ENCODE peak calls at places on chromosomes 5 and 9, in nine cellular contexts. J is stomach, R is A549, H is hepatocyte, S is fibroblast of pulmonary artery, P is mesenchymal stem cell, Z is left ventricle myocardium inferior, E is AG04450, O is A673. G is an unnamed sample.

GRCh38 chr5:32231241-32231640 is 57.1 kb upstream of the GOLPH3 start:
- DNase-seq in J (no peak), R (no peak), Z (no peak), P (no peak), O (no peak), H (no peak), S (no peak), E (no peak), G (no peak)

GRCh38 chr9:21585756-21586752 is 103.9 kb upstream of the IFNE start:
- DNase-seq in Z (no peak), E (no peak), S (peak), P (peak), J (no peak), O (no peak), R (peak), H (no peak), G (peak)

GRCh38 chr5:134975078-134975715 is 7.5 kb downstream of the CATSPER3 start:
- DNase-seq in E (no peak), J (no peak), H (no peak), O (no peak), S (peak), Z (no peak), P (peak), R (peak), G (peak)

GRCh38 chr9:94812343-94812742 is 85.8 kb downstream of the AOPEP start:
- DNase-seq in S (peak), J (no peak), O (no peak), P (peak), R (peak), H (no peak), Z (no peak), E (no peak), G (no peak)

GRCh38 chr9:19924090-19924489 is 135.3 kb upstream of the SLC24A2 start:
- DNase-seq in S (peak), O (no peak), R (no peak), Z (no peak), J (no peak), P (peak), H (no peak), E (no peak), G (no peak)

GRCh38 chr5:59873113-59873512 is 20.4 kb downstream of the PDE4D start:
- DNase-seq in H (no peak), P (peak), J (no peak), E (peak), O (no peak), S (peak), R (peak), Z (no peak), G (peak)

GRCh38 chr9:128160603-128160987 is 530 bp downstream of the BBLN start:
- DNase-seq in J (no peak), O (peak), Z (no peak), H (peak), S (no peak), R (no peak), P (peak), E (no peak), G (no peak)

GRCh38 chr9:114538241-114538640 is 33.0 kb upstream of the WHRN start:
- DNase-seq in O (peak), J (peak), P (no peak), H (peak), Z (no peak), R (peak), S (no peak), E (no peak), G (no peak)

GRCh38 chr9:89426389-89426961 is 71.4 kb downstream of the SEMA4D start:
- DNase-seq in O (no peak), S (no peak), Z (no peak), R (no peak), E (no peak), H (no peak), J (no peak), P (no peak), G (no peak)

GRCh38 chr9:98189412-98189811 is 3.0 kb downstream of the CORO2A start:
- DNase-seq in J (no peak), O (no peak), Z (no peak), H (no peak), R (no peak), E (no peak), S (no peak), P (no peak), G (no peak)

GRCh38 chr5:149040421-149040820 is 22.4 kb downstream of the SH3TC2 start:
- DNase-seq in P (no peak), Z (no peak), E (no peak), J (no peak), R (no peak), S (peak), O (no peak), H (no peak), G (no peak)

GRCh38 chr5:154757647-154758406 is 2.6 kb downstream of the LARP1 start:
- DNase-seq in H (no peak), S (no peak), E (no peak), P (peak), Z (no peak), R (peak), O (no peak), J (no peak), G (no peak)

GRCh38 chr5:112005533-112005926 is 248.5 kb upstream of the NREP start:
- DNase-seq in P (peak), S (no peak), Z (no peak), E (no peak), J (no peak), O (no peak), H (no peak), R (no peak), G (peak)

GRCh38 chr9:80796662-80797426 is 892.5 kb downstream of the TLE1 start:
- DNase-seq in P (peak), Z (no peak), J (no peak), E (no peak), H (peak), R (no peak), S (no peak), O (no peak), G (peak)

GRCh38 chr9:99819123-99819483 is 2.6 kb upstream of the NR4A3 start:
- DNase-seq in E (peak), J (no peak), H (no peak), Z (no peak), S (no peak), P (no peak), O (no peak), R (no peak), G (no peak)

GRCh38 chr5:80753712-80754111 is 98.9 kb upstream of the DHFR start:
- DNase-seq in R (no peak), S (no peak), O (no peak), E (no peak), P (no peak), J (no peak), H (no peak), Z (no peak), G (no peak)

GRCh38 chr5:80756292-80756691 is 101.5 kb upstream of the DHFR start:
- DNase-seq in J (no peak), S (no peak), H (no peak), P (no peak), Z (no peak), O (no peak), R (no peak), E (no peak), G (no peak)

GRCh38 chr5:80754900-80755299 is 100.1 kb upstream of the DHFR start:
- DNase-seq in Z (no peak), S (no peak), P (peak), O (no peak), J (no peak), E (no peak), R (no peak), H (no peak), G (peak)

GRCh38 chr5:80757290-80757689 is 102.5 kb upstream of the DHFR start:
- DNase-seq in Z (no peak), S (no peak), J (no peak), R (no peak), P (no peak), E (no peak), O (no peak), H (no peak), G (no peak)

DNA sequence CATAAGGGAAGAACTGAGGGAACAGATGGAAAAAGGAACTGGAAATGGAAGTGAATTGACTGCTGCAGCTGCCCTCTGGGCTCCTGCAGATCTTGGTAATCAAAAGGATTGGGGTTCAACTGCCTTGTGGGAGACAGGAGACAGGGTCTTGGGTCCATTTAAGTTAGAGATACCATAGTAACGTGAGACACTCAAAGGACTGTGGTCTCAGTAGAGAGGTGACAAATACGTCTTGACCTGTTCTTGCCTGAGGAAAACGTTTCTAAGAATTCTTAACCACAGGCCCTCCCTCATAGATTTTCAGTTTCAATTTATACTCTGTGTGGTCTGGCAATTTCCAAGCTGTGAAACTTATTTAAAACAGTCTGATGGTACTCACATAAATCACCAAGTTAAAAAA is 100.9 kb upstream of the DHFR start:
- DNase-seq in P (no peak), S (no peak), O (no peak), H (no peak), E (no peak), Z (no peak), J (no peak), R (no peak), G (no peak)
- H3K4me3 ChIP-seq in P (no peak), S (no peak), O (no peak), H (no peak), E (no peak), Z (no peak), J (no peak), R (no peak), G (no peak)

DNA sequence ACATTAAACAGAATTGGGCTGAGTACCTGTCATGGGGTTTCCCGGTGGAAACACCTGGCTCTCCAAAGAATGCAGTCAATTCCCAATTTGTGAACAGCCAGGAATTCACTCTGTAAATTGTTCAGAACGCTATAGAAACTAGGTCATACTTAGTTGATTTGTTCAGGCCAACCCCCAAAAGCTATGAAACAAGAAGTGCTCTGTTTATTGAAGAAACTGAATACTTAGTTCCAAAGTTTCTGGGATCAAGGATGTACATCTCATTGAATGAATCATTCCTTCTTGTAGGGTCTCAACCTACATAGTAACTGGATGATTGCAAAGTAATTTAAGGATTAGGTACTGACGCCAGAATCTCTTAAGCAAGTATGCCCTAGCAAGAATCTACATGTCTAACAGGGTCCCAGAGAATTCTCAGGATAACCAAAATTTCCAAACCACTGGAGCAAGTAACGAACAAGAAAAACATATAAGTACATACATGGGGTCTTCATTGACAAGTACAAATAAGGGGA is 659 bp upstream of the TUSC1 start:
- DNase-seq in P (no peak), Z (no peak), R (no peak), E (no peak), O (no peak), S (no peak), H (no peak), J (no peak), G (peak)
- H3K4me3 ChIP-seq in P (no peak), Z (peak), R (peak), E (peak), O (no peak), S (peak), H (no peak), J (peak), G (peak)

DNA sequence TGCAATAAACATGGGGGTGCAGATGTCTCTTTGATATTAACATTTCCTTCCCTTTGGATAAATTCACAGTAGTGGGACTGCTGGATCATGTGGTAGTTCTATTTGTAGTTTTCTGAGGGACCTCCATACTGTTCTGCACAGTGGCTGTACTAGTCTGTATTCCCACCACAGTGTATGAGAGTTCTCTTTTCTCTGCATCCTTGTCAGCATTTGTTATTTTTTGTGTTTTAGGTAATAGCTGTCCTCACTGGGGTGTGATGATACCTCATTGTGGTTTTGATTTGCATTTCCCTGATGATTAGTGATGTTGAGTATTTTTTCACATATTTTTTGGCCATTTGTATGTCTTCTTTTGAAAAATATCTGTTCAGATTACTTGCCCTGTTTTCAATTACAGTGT is 562.5 kb downstream of the CSNK1G3 start:
- DNase-seq in E (no peak), Z (no peak), R (no peak), O (no peak), P (no peak), H (no peak), J (no peak), S (no peak), G (no peak)
- H3K4me3 ChIP-seq in E (no peak), Z (no peak), R (no peak), O (no peak), P (no peak), H (no peak), J (no peak), S (no peak), G (no peak)

GRCh38 chr9:34374339-34374738 is 2.4 kb downstream of the MYORG start:
- DNase-seq in H (no peak), O (no peak), P (no peak), S (no peak), J (no peak), Z (no peak), R (no peak), E (no peak), G (no peak)
- H3K4me3 ChIP-seq in H (no peak), O (no peak), P (no peak), S (no peak), J (no peak), Z (no peak), R (no peak), E (no peak), G (no peak)

G was measured in skeletal muscle cell.